ENCODE peak calls at places on chromosomes 13 and 19, in four cellular contexts. H is K562, F is A673, K is pancreas. T is an unnamed sample.

GRCh38 chr19:29260477-29261317 is 47.7 kb upstream of the UQCRFS1 start:
- DNase-seq in H (peak), F (peak), K (no peak), T (no peak)

GRCh38 chr19:7456964-7457541 is 31.8 kb downstream of the PEX11G start:
- DNase-seq in H (no peak), F (no peak), K (no peak), T (no peak)

GRCh38 chr19:2149980-2150793 is 1.2 kb downstream of the AP3D1 start:
- DNase-seq in H (peak), F (no peak), K (peak), T (no peak)

GRCh38 chr13:79678100-79678499 is 197.1 kb downstream of the NDFIP2 start:
- DNase-seq in H (no peak), F (no peak), K (no peak), T (no peak)

GRCh38 chr19:18650048-18650435 is 13.2 kb downstream of the KLHL26 start:
- DNase-seq in H (no peak), F (no peak), K (no peak), T (no peak)

GRCh38 chr13:50476579-50476978 is 366.9 kb downstream of the DLEU7 start:
- DNase-seq in H (no peak), F (no peak), K (no peak), T (no peak)

GRCh38 chr19:1251233-1251502 is 2.8 kb downstream of the MIDN start:
- DNase-seq in H (no peak), F (peak), K (no peak), T (no peak)

GRCh38 chr19:58154287-58154678 is 3.7 kb upstream of the ZNF329 start:
- DNase-seq in H (no peak), F (peak), K (peak), T (peak)

GRCh38 chr19:56538761-56539263 is at the start of gene ZFP28:
- DNase-seq in H (peak), F (no peak), K (peak), T (peak)

DNA sequence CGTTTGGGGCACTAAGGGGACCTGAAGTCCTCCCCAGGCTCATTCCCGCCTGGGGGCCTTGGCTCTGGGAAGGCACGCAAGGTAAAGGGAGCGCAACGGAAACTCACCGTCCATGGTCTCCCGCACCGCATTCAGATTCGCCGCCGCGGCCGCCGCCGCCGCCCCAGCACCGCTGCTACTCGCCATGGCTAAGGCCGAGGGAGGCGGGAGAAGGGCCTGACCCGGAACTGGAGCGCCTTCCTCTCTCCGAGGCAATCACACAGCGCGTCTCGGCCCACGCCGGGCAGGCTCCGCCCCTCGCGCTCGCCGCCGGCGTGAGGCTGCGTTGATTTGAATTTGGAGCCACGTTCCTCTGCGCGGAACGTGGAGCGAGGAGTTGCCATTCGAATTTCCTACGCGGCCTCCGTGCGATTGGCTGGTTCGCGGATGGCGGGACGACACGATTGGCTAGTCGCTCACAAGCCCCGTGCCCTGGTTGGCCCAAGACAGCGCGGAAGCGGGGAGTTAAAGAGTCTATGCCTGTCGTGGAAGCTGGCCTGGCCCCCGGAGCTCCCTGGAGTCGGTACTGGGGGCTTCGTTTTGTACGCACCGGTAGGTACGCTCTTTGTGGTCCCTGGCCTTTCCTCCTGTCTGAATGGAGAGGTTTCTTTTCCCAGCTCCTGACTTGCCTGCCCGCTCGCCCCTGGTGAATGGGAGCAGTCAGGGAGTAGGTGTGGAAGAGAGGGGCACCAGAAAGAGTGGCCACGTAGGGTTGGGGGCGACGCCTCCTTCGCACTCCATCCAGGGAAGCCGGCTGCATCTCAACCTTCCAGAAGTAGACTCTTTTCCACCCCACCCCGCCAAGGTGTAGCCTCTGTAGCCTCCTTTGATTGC is at the start of the genes BORA and MZT1:
- DNase-seq in H (peak), F (peak), K (peak), T (peak)
- H3K27ac ChIP-seq in H (peak), F (peak), K (peak), T (peak)

DNA sequence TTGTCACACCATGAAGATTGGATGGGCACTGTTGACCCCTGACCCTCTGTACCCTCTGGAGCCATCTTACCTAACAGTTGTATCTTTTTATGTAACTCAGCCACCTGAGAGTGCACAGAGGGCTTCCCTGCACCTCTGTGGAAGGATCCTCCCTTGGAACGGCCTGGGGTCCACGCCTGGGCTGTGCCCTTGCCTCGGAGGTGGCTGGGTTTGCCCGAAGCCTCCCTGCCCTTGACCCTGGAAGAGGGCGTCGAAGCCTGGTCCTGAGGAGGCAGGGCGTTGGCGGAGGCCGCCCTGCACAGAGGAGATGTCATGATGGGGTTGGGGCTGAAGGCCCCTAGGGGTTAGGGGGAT is 241 bp downstream of the ODAD3 start:
- DNase-seq in H (no peak), F (no peak), K (no peak), T (no peak)
- H3K27ac ChIP-seq in H (peak), F (peak), K (peak), T (peak)

GRCh38 chr19:39135701-39136100 is 10.1 kb downstream of the PAK4 start:
- DNase-seq in H (no peak), F (no peak), K (no peak), T (no peak)
- H3K27ac ChIP-seq in H (no peak), F (no peak), K (no peak), T (no peak)

GRCh38 chr13:24253520-24254150 is 55.7 kb upstream of the C1QTNF9 start:
- DNase-seq in H (no peak), F (no peak), K (no peak), T (no peak)

GRCh38 chr13:24249586-24249985 is 59.8 kb upstream of the C1QTNF9 start:
- DNase-seq in H (no peak), F (no peak), K (no peak), T (no peak)

GRCh38 chr13:24254151-24254810 is 55.1 kb upstream of the C1QTNF9 start:
- DNase-seq in H (no peak), F (no peak), K (no peak), T (no peak)

GRCh38 chr13:24251525-24251924 is 57.9 kb upstream of the C1QTNF9 start:
- DNase-seq in H (no peak), F (no peak), K (no peak), T (no peak)

DNA sequence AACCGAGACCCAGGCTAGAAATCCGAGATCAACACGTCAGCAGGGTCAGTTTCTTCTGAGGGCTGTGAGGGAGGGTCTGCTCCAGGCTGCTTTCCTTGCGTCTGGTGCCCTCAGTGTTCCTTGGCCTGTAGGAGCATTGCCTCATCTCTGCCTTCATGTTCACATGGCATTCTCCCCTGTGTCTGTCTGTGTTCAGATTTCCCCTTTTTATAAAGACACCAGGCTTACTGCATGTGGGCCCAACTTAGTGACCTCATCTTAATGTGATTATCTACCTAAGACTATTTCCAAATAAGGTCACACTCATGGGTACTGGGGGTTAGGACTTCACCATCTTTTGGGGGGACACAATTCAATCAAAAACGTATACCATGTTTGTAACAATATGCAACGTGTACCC is 57.2 kb upstream of the C1QTNF9 start:
- DNase-seq in H (no peak), F (no peak), K (no peak), T (no peak)
- H3K27ac ChIP-seq in H (no peak), F (no peak), K (no peak), T (no peak)

DNA sequence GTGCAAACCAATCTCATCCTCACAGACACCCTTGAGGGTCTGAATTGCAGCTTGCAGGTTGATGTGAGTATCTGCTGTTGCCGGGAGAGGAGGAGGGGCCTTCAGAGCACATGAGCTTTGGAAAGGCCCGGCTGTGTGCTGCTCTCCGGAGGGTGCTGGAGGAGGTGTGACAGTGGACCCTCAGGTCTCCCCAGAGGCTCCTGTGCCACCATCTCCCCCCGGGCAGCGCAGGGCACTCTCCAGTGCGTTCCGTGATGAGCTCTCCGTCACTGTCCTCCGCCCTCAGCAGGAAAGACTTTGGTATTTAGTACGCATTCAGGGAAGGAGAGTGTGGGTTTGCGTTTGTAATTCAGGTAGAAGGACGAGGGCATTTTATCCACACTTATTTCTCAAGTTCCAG is 20.0 kb downstream of the LAMP1 start:
- DNase-seq in H (no peak), F (no peak), K (no peak), T (no peak)
- H3K27ac ChIP-seq in H (no peak), F (no peak), K (no peak), T (no peak)

GRCh38 chr19:15403151-15403531 is 15.6 kb downstream of the AKAP8L start:
- DNase-seq in H (no peak), F (no peak), K (no peak), T (no peak)
- H3K27ac ChIP-seq in H (no peak), F (peak), K (no peak), T (peak)

DNA sequence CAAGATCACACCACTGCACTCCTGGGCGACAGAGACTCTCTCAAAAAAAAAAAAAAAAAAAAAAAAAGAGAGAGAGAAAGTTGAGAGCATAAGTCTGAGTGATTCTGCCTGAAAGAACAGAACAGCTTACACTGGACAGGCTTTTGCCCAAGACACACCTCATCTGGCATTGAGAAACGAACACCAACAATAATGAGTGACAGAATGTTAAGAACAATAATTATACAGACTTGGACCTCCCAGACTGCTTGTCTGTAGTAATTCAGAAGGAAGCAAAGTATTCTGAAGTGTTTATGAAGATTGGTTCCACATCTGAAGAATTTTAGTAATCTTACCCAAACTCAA is 20.0 kb downstream of the ABCC4 start:
- DNase-seq in H (no peak), F (no peak), K (no peak), T (no peak)
- H3K27ac ChIP-seq in H (no peak), F (peak), K (no peak), T (no peak)

T was measured in substantia nigra.